ENCODE peak calls at places on chromosome 13, in four cellular contexts. O is activated T-cell treated with anti-CD3 and anti-CD28 coated beads, Interleukin-2, amount 50 U/mL, for 72 hours; B is neuronal stem cell; G is kidney. N is an unnamed sample.

GRCh38 chr13:33119886-33120543 is 103.8 kb downstream of the KL start:
- DNase-seq in O (no peak), B (no peak), G (no peak), N (no peak)

GRCh38 chr13:105365831-105366230 is 1169.6 kb downstream of the EFNB2 start:
- DNase-seq in O (no peak), B (no peak), G (no peak), N (no peak)

GRCh38 chr13:111344471-111345191 is 24.2 kb downstream of the TEX29 start:
- DNase-seq in O (no peak), B (peak), G (no peak), N (no peak)

GRCh38 chr13:109162248-109163051 is 533.0 kb downstream of the MYO16 start:
- DNase-seq in O (peak), B (no peak), G (no peak), N (peak)

GRCh38 chr13:68940049-68940448 is 1167.6 kb upstream of the ATXN8OS start:
- DNase-seq in O (no peak), B (no peak), G (no peak), N (no peak)

GRCh38 chr13:108860418-108860817 is 231.0 kb downstream of the MYO16 start:
- DNase-seq in O (no peak), B (no peak), G (no peak), N (no peak)

GRCh38 chr13:73040968-73041580 is 17.7 kb upstream of the KLF5 start:
- DNase-seq in O (no peak), B (no peak), G (no peak), N (no peak)

GRCh38 chr13:95676100-95676774 is 702 bp upstream of the DNAJC3 start:
- DNase-seq in O (peak), B (no peak), G (peak), N (peak)

GRCh38 chr13:103046676-103047075 is 19.5 kb downstream of the SLC10A2 start:
- DNase-seq in O (no peak), B (no peak), G (no peak), N (no peak)

GRCh38 chr13:28551498-28551895 is 56.6 kb upstream of the FLT1 start:
- DNase-seq in O (no peak), B (no peak), G (no peak), N (no peak)

GRCh38 chr13:113407103-113407530 is 43.2 kb upstream of the GRTP1 start:
- DNase-seq in O (no peak), B (no peak), G (no peak), N (peak)

GRCh38 chr13:111099292-111099691 is 15.8 kb upstream of the ARHGEF7 start:
- DNase-seq in O (no peak), B (no peak), G (no peak), N (no peak)

GRCh38 chr13:98103942-98104880 is 38.7 kb upstream of the FARP1 start:
- DNase-seq in O (no peak), B (no peak), G (no peak), N (no peak)

GRCh38 chr13:89832827-89833226 is 1514.7 kb upstream of the MIR17HG start:
- DNase-seq in O (no peak), B (no peak), G (no peak), N (no peak)

GRCh38 chr13:51668580-51669195 is 84.4 kb downstream of the WDFY2 start:
- DNase-seq in O (no peak), B (no peak), G (no peak), N (no peak)

GRCh38 chr13:74250738-74251190 is 116.6 kb upstream of the KLF12 start:
- DNase-seq in O (no peak), B (no peak), G (no peak), N (no peak)

GRCh38 chr13:51318015-51318414 is 21.5 kb upstream of the SERPINE3 start:
- DNase-seq in O (no peak), B (no peak), G (no peak), N (no peak)

GRCh38 chr13:39326471-39326870 is 276.5 kb downstream of the LHFPL6 start:
- DNase-seq in O (no peak), B (no peak), G (no peak), N (no peak)

GRCh38 chr13:97502192-97502591 is 68.2 kb downstream of the RAP2A start:
- DNase-seq in O (no peak), B (no peak), G (no peak), N (no peak)

GRCh38 chr13:66425741-66426140 is 804.4 kb downstream of the PCDH9 start:
- DNase-seq in O (no peak), B (no peak), G (no peak), N (no peak)

GRCh38 chr13:30108913-30109237 is 198.5 kb downstream of the KATNAL1 start:
- DNase-seq in O (no peak), B (no peak), G (peak), N (no peak)

GRCh38 chr13:45432737-45433380 is 14.7 kb upstream of the SLC25A30 start:
- DNase-seq in O (no peak), B (no peak), G (no peak), N (no peak)

GRCh38 chr13:59493436-59493965 is 670.2 kb downstream of the DIAPH3 start:
- DNase-seq in O (no peak), B (no peak), G (no peak), N (no peak)

GRCh38 chr13:113855931-113856715 is 7.8 kb downstream of the GAS6 start:
- DNase-seq in O (no peak), B (no peak), G (peak), N (no peak)

GRCh38 chr13:97648171-97648880 is 214.4 kb downstream of the RAP2A start:
- DNase-seq in O (no peak), B (no peak), G (no peak), N (no peak)

GRCh38 chr13:35953537-35954206 is 177.5 kb downstream of the DCLK1 start:
- DNase-seq in O (no peak), B (peak), G (peak), N (no peak)

GRCh38 chr13:21079206-21079605 is 17.8 kb upstream of the LATS2 start:
- DNase-seq in O (no peak), B (no peak), G (no peak), N (no peak)

N was measured in activated naive CD4-positive, alpha-beta T cell treated with anti-CD3 and anti-CD28 coated beads, Interleukin-2, amount 10 ng/mL, durations not matched to agents 7 days and 5 days.